ENCODE peak calls at places on chromosomes 2 and 18, in nine cellular contexts. W is IMR-90; A is Panc1; H is cardiac muscle cell; G is CD8-positive, alpha-beta T cell; X is heart right ventricle; Y is psoas muscle; Q is colonic mucosa; B is A549. O is an unnamed sample.

GRCh38 chr2:6526093-6526824 is 339.4 kb downstream of the CMPK2 start:
- DNase-seq in X (no peak), H (peak; percentile 65), B (no peak), Q (no peak), A (no peak), Y (no peak), W (no peak), G (no peak), O (no peak)

GRCh38 chr18:3159830-3160229 is 59.9 kb downstream of the MYOM1 start:
- DNase-seq in B (no peak), H (no peak), Q (no peak), A (no peak), W (no peak), Y (no peak), G (no peak), X (no peak), O (no peak)

GRCh38 chr2:171999125-171999524 is 628 bp upstream of the METAP1D start:
- DNase-seq in Q (no peak), B (no peak), X (no peak), A (no peak), H (no peak), W (no peak), G (no peak), Y (no peak), O (no peak)

GRCh38 chr2:27077231-27077630 is 1.2 kb upstream of the EMILIN1 start:
- DNase-seq in B (no peak), Q (no peak), X (no peak), G (no peak), W (no peak), A (no peak), H (no peak), Y (no peak), O (no peak)

GRCh38 chr2:140454717-140455116 is 1674.5 kb upstream of the NXPH2 start:
- DNase-seq in W (peak; percentile 76), A (peak; percentile 48), G (no peak), Y (no peak), X (no peak), Q (no peak), B (peak; percentile 30), H (no peak), O (no peak)

GRCh38 chr18:32072321-32072720 is 19.4 kb upstream of the RNF138 start:
- DNase-seq in W (no peak), A (no peak), G (no peak), B (no peak), Q (no peak), X (no peak), Y (no peak), H (no peak), O (peak; percentile 48)

GRCh38 chr2:9545502-9545901 is 10.1 kb downstream of the ADAM17 start:
- DNase-seq in G (no peak), B (no peak), X (no peak), A (no peak), Q (no peak), Y (no peak), H (no peak), W (no peak), O (no peak)

GRCh38 chr2:84959494-84960156 is 11.3 kb upstream of the KCMF1 start:
- DNase-seq in W (peak; percentile 64), G (no peak), Q (no peak), Y (no peak), H (no peak), X (no peak), A (peak; percentile 76), B (peak; percentile 64), O (no peak)

GRCh38 chr18:36812686-36813085 is 16.1 kb downstream of the TPGS2 start:
- DNase-seq in H (no peak), B (no peak), A (no peak), G (no peak), Q (no peak), Y (no peak), X (no peak), W (peak; percentile 28), O (no peak)

GRCh38 chr2:202377308-202377736 is 1.2 kb downstream of the BMPR2 start:
- DNase-seq in B (peak; percentile 22), A (no peak), G (no peak), H (peak; percentile 71), W (peak; percentile 30), Q (peak; percentile 49), Y (peak; percentile 55), X (peak; percentile 58), O (no peak)

GRCh38 chr2:148614332-148615049 is 30.1 kb upstream of the EPC2 start:
- DNase-seq in G (no peak), B (peak; percentile 36), W (peak; percentile 39), A (no peak), X (no peak), Y (no peak), Q (peak; percentile 18), H (peak; percentile 18), O (no peak)

GRCh38 chr2:212441821-212442220 is 96.8 kb downstream of the ERBB4 start:
- DNase-seq in G (no peak), A (no peak), H (no peak), Y (no peak), X (no peak), Q (no peak), W (no peak), B (no peak), O (no peak)

GRCh38 chr2:25521665-25522387 is 151.6 kb downstream of the DTNB start:
- DNase-seq in G (peak; percentile 21), W (peak; percentile 81), H (peak; percentile 45), A (peak; percentile 35), Y (no peak), X (no peak), B (peak; percentile 76), Q (peak; percentile 59), O (peak; percentile 78)

GRCh38 chr2:203758841-203759691 is 52.6 kb downstream of the CD28 start:
- DNase-seq in X (no peak), Y (no peak), W (peak; percentile 87), H (no peak), B (peak; percentile 48), Q (no peak), A (no peak), G (no peak), O (no peak)

DNA sequence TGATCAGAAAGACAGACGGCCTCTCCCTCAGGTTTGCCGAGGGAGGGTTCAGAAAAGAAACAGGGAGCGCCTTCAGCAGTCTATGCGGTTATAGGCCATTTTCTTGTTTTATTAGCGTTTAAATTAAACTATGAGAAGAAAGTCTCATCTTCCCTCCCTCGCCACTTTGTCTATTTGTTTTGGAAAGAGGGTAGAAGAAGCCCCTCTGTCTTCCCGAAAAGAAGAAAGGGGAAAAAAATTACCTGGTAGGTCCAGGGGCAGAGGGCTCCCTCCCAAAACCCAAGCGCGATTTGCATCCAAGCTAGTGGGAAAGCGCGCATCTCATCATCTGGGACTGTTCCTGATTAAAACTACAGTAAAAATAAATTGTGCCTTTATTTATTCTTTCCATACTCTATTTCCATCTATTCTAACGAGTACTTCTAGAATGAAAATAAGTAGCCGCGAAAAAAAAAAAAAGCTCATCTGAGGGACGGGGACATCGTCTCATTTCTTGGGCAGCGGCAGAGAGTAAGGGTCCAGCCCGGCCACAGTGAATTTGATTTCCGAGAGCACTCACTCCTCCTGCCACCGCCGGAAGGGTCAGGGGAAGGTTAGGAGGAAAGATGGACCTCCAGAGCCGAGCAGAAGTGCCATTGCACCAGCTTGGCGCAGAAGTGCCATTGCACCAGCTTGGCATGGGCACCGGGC is 2.4 kb downstream of the PAX8 start:
- DNase-seq in G (no peak), A (no peak), B (no peak), X (no peak), Q (no peak), Y (no peak), H (no peak), W (no peak), O (no peak)
- H3K4me3 ChIP-seq in G (no peak overlapping the region), A (no peak overlapping the region), B (no peak overlapping the region), X (no peak overlapping the region), Q (no peak overlapping the region), Y (no peak overlapping the region), H (no peak overlapping the region), W (no peak overlapping the region), O (no peak overlapping the region)

GRCh38 chr18:79728931-79729586 is 49.5 kb downstream of the CTDP1 start:
- DNase-seq in Y (no peak), W (no peak), G (no peak), X (no peak), B (no peak), A (no peak), Q (no peak), H (no peak), O (no peak)
- H3K9me3 ChIP-seq in Y (peaks cover 16% of the 10 kb centered on the region), W (peaks cover 41% of the 10 kb centered on the region), G (peaks cover 5% of the 10 kb centered on the region), X (no peaks in the 10 kb centered on the region), B (peaks cover 28% of the 10 kb centered on the region), A (peaks cover 13% of the 10 kb centered on the region), Q (no peaks in the 10 kb centered on the region), H (no peaks in the 10 kb centered on the region), O (no peaks in the 10 kb centered on the region)

GRCh38 chr18:43932140-43932539 is 654.9 kb upstream of the SYT4 start:
- DNase-seq in G (no peak), W (peak; percentile 13), A (no peak), X (no peak), Q (no peak), B (no peak), H (no peak), Y (no peak), O (no peak)
- H3K27ac ChIP-seq in G (no peak overlapping the region), W (no peak overlapping the region), A (no peak overlapping the region), X (peak overlapping the region; percentile 22), Q (no peak overlapping the region), B (no peak overlapping the region), H (no peak overlapping the region), Y (no peak overlapping the region), O (no peak overlapping the region)

GRCh38 chr18:62954341-62954740 is 239.0 kb downstream of the PHLPP1 start:
- DNase-seq in A (no peak), X (no peak), W (peak; percentile 52), B (no peak), H (no peak), Y (no peak), G (no peak), Q (no peak), O (peak; percentile 32)
- H3K4me3 ChIP-seq in A (no peak overlapping the region), X (no peak overlapping the region), W (no peak overlapping the region), B (no peak overlapping the region), H (no peak overlapping the region), Y (no peak overlapping the region), G (no peak overlapping the region), Q (no peak overlapping the region), O (no peak overlapping the region)

GRCh38 chr2:108395155-108395554 is 17.4 kb downstream of the SULT1C4 start:
- DNase-seq in X (no peak), H (no peak), A (no peak), B (no peak), Q (no peak), W (no peak), G (no peak), Y (no peak), O (no peak)
- H3K9me3 ChIP-seq in X (peaks cover 27% of the 10 kb centered on the region), H (no peaks in the 10 kb centered on the region), A (peaks cover 4% of the 10 kb centered on the region), B (peaks cover 2% of the 10 kb centered on the region), Q (no peaks in the 10 kb centered on the region), W (peaks cover 24% of the 10 kb centered on the region), G (peaks cover 4% of the 10 kb centered on the region), Y (peaks cover 17% of the 10 kb centered on the region), O (peaks cover 4% of the 10 kb centered on the region)